ENCODE peak calls at places on chromosome 4, in four cellular contexts. M, Q, B and C are unnamed samples.
A peak's percentile ranks its signal among the peaks of the same experiment; 100 is the strongest.

GRCh38 chr4:8589336-8589735 is 3.2 kb upstream of the CPZ start:
- DNase-seq in B (no peak), M (no peak), Q (no peak), C (no peak)

GRCh38 chr4:26765515-26765914 is 95.1 kb upstream of the STIM2 start:
- DNase-seq in B (no peak), M (no peak), Q (no peak), C (no peak)

GRCh38 chr4:97950836-97951235 is 192.4 kb downstream of the STPG2 start:
- DNase-seq in M (no peak), B (no peak), Q (no peak), C (no peak)

GRCh38 chr4:156593464-156593863 is 378.1 kb downstream of the PDGFC start:
- DNase-seq in Q (no peak), M (no peak), B (no peak), C (peak; percentile 11)

GRCh38 chr4:109233585-109233984 is 68.9 kb downstream of the COL25A1 start:
- DNase-seq in M (no peak), Q (no peak), B (no peak), C (no peak)

GRCh38 chr4:151418856-151419255 is 9.9 kb downstream of the FHIP1A start:
- DNase-seq in M (no peak), B (no peak), Q (no peak), C (no peak)

GRCh38 chr4:117983541-117984451 is 50.5 kb upstream of the NDST3 start:
- DNase-seq in Q (no peak), M (peak; percentile 78), B (no peak), C (peak; percentile 63)

GRCh38 chr4:24488399-24489164 is 95.8 kb downstream of the DHX15 start:
- DNase-seq in Q (peak; percentile 70), M (peak; percentile 60), B (peak; percentile 55), C (peak; percentile 68)

GRCh38 chr4:127783971-127784519 is 1.9 kb downstream of the HSPA4L start:
- DNase-seq in B (no peak), Q (no peak), M (no peak), C (no peak)

GRCh38 chr4:6908397-6909112 is 1.1 kb upstream of the TBC1D14 start:
- DNase-seq in B (no peak), M (no peak), Q (no peak), C (peak; percentile 64)

GRCh38 chr4:46930866-46931265 is 21.8 kb upstream of the COX7B2 start:
- DNase-seq in M (no peak), B (no peak), Q (no peak), C (no peak)

GRCh38 chr4:171880136-171880535 is 66.9 kb downstream of the GALNTL6 start:
- DNase-seq in B (no peak), M (peak; percentile 87), Q (no peak), C (peak; percentile 74)

GRCh38 chr4:98601719-98602118 is 56.7 kb downstream of the TSPAN5 start:
- DNase-seq in B (no peak), Q (no peak), M (no peak), C (peak; percentile 32)

GRCh38 chr4:143183513-143184216 is 1.1 kb upstream of the USP38 start:
- DNase-seq in Q (no peak), M (peak; percentile 6), B (no peak), C (no peak)

GRCh38 chr4:93764647-93765246 is 63.8 kb upstream of the ATOH1 start:
- DNase-seq in M (peak; percentile 55), Q (no peak), B (no peak), C (peak; percentile 42)

GRCh38 chr4:48093949-48094550 is 40.0 kb downstream of the TXK start:
- DNase-seq in Q (no peak), B (no peak), M (peak; percentile 16), C (no peak)

GRCh38 chr4:84726356-84726755 is 143.4 kb downstream of the CDS1 start:
- DNase-seq in M (no peak), B (no peak), Q (no peak), C (no peak)

GRCh38 chr4:111404673-111405072 is 740.6 kb upstream of the FAM241A start:
- DNase-seq in Q (no peak), M (no peak), B (no peak), C (no peak)

GRCh38 chr4:141350122-141350904 is 129.6 kb downstream of the ZNF330 start:
- DNase-seq in B (no peak), Q (no peak), M (peak; percentile 92), C (peak; percentile 95)

GRCh38 chr4:18388029-18388428 is 366.5 kb upstream of the LCORL start:
- DNase-seq in B (no peak), Q (no peak), M (no peak), C (no peak)

GRCh38 chr4:34417160-34417559 is 1827.2 kb downstream of the ARAP2 start:
- DNase-seq in Q (no peak), M (no peak), B (no peak), C (no peak)

GRCh38 chr4:34422472-34422871 is 1821.8 kb downstream of the ARAP2 start:
- DNase-seq in Q (no peak), B (no peak), M (peak; percentile 22), C (peak; percentile 12)
- TF ChIP-seq CTCF in Q (no peak), B (no peak), M (no peak), C (peak; percentile 9)

GRCh38 chr4:113899260-113900177 is 79.9 kb downstream of the ARSJ start:
- DNase-seq in M (no peak), Q (no peak), B (no peak), C (no peak)

GRCh38 chr4:113888006-113888405 is 91.4 kb downstream of the ARSJ start:
- DNase-seq in B (no peak), Q (no peak), M (no peak), C (no peak)

DNA sequence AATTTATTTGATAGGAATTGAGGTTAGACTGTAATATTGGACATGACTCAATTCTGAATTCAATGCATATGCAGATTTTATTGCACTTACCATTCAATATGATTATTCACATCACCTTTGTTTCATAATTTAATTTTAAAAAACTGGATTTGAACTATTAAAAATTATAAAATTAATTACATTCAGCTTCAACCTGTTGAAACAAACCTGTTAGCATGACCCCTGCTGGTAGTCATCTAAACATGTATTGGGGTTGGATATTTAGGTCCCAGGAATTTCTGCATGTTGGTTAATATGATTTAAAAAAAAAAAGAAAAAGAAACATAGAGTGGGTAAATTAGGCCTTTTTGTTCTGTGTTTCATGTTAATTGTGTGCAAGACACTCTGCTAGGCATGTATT is 85.9 kb downstream of the ARSJ start:
- DNase-seq in M (no peak), Q (no peak), B (no peak), C (peak; percentile 12)
- TF ChIP-seq CTCF in M (peak; percentile 20), Q (peak; percentile 40), B (no peak), C (peak; percentile 37)

DNA sequence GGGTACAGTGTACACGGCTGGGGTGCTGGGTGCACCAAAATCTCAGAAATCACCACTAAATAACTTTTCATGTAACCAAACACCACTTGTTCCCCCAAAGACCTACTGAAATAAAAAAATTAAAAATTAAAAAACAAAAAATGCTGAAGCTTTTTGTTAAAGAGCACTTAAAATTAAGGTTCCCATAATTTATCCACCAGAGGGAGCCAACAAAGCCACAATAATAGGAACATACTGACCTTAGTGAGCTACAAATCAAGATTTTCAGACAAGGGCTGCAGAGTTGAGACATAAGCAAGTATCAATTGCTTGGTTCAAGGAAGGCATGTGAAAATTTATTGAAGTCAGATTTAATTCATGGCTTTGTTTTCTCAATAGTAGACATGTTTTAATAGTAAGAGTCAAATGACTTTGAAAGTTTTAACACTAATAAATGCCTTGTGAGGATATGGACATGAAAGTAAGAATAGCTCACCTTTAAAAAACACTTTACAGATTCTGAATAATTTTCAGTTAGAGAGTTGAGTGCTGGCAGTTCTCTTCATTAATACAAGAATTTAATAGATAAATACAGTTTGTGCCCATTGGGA is 43.0 kb upstream of the SCOC start:
- DNase-seq in B (no peak), Q (no peak), M (peak; percentile 59), C (peak; percentile 51)
- TF ChIP-seq CTCF in B (no peak), Q (peak; percentile 65), M (peak; percentile 56), C (peak; percentile 49)

DNA sequence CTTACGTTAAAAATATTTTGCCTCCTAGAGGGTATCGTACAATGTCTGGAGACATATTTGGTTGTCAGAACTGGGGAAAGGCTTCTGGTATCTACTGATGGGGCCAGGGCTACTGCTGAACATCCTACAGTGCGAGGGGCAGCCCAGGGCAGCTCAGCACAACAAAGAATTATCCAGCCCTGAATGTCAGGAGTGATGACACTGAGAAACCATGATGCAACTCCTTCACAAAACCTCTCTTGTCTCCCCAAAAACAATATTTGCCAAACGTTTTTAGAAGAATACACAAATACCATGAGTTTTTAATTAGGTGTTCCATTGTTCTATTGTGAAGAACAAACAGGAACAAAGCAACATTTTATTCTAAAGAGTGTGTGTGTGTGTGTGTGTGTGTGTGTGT is 43.4 kb upstream of the CLNK start:
- DNase-seq in M (no peak), Q (no peak), B (no peak), C (no peak)
- TF ChIP-seq CTCF in M (no peak), Q (no peak), B (no peak), C (no peak)

GRCh38 chr4:125482822-125483221 is 168.1 kb downstream of the FAT4 start:
- DNase-seq in B (no peak), Q (no peak), M (no peak), C (no peak)
- TF ChIP-seq CTCF in B (no peak), Q (no peak), M (no peak), C (no peak)

GRCh38 chr4:57640391-57641100 is 530.4 kb upstream of the IGFBP7 start:
- DNase-seq in Q (no peak), M (no peak), B (no peak), C (no peak)

GRCh38 chr4:57635900-57636299 is 525.7 kb upstream of the IGFBP7 start:
- DNase-seq in Q (no peak), B (no peak), M (no peak), C (no peak)

GRCh38 chr4:57639566-57640328 is 529.6 kb upstream of the IGFBP7 start:
- DNase-seq in M (no peak), B (no peak), Q (no peak), C (no peak)
- TF ChIP-seq CTCF in M (no peak), B (no peak), Q (no peak), C (no peak)

DNA sequence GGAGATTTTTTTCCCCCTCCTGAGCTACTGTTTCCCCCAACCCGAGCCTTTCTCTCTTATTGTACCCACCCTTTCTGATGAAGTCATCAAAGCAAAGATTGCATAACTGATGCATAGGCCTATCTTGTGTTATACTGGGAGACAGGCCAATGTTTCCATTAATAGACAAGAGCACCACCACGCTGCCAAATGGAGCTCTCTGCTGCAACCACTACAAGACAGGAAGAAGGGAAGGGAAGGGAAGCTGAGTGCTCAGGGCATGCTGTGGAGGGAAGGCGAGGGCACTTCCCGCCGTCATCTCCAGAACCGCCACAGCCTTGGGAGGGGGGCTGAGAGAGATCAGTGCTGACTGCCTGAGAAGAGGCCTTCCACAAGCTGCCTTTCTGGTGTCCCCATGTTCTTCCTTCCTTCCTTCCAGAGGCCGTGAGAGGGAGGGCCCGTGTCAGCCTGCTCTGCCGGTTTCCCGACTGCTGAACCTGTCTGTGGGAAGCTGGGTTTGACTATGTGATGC is 75.0 kb downstream of the MGST2 start:
- DNase-seq in B (peak; percentile 64), Q (no peak), M (peak; percentile 89), C (peak; percentile 89)
- TF ChIP-seq CTCF in B (peak; percentile 46), Q (no peak), M (peak; percentile 33), C (peak; percentile 33)

GRCh38 chr4:164768516-164768915 is 14.6 kb downstream of the SMIM31 start:
- DNase-seq in B (no peak), Q (no peak), M (peak; percentile 16), C (peak; percentile 2)
- TF ChIP-seq CTCF in B (no peak), Q (peak; percentile 56), M (peak; percentile 52), C (peak; percentile 36)

DNA sequence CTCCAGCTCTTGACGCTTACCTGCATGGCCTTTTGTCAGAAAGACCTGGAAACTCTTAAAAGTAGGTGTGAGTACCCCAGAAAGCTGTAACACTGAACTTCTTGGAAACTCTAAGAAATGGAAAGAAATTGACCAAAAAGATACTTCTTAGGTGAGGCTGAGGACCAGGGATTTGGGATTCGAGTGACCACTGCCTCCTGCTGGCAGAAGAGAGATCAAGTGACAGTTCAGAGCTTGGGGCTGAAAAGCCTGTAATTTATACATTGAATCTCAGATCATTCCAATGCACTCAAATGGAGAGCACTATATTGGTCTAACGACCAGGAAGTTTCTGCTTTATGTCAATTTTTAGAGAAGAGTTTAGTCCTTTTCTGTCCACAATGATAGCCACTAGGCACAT is 204.6 kb downstream of the PDGFRA start:
- DNase-seq in Q (no peak), M (peak; percentile 8), B (no peak), C (peak; percentile 25)
- TF ChIP-seq CTCF in Q (peak; percentile 43), M (peak; percentile 48), B (no peak), C (peak; percentile 41)